ENCODE peak calls at places on chromosomes 2 and 18, in four cellular contexts. L is RWPE2; G is HFFc6; R is activated CD8-positive, alpha-beta T cell treated with anti-CD3 and anti-CD28 coated beads for 36 hours. A is an unnamed sample.

GRCh38 chr2:38064805-38065501 is 11.0 kb downstream of the CYP1B1 start:
- DNase-seq in R (no peak), L (no peak), G (no peak), A (no peak)

GRCh38 chr2:54673501-54673998 is 49.9 kb upstream of the EML6 start:
- DNase-seq in G (no peak), L (no peak), R (peak; percentile 82), A (no peak)

GRCh38 chr2:10046899-10047298 is 3.5 kb downstream of the KLF11 start:
- DNase-seq in R (no peak), L (no peak), G (no peak), A (no peak)

GRCh38 chr2:27185331-27186026 is 26.4 kb upstream of the ATRAID start:
- DNase-seq in G (peak; percentile 47), R (no peak), L (no peak), A (no peak)

GRCh38 chr2:47108638-47109372 is 46.3 kb downstream of the STPG4 start:
- DNase-seq in L (no peak), R (no peak), G (no peak), A (no peak)

GRCh38 chr2:69113627-69114026 is 100.6 kb downstream of the ANTXR1 start:
- DNase-seq in G (peak; percentile 40), L (no peak), R (no peak), A (no peak)

GRCh38 chr2:225400060-225400511 is 576 bp downstream of the NYAP2 start:
- DNase-seq in R (peak; percentile 15), G (peak; percentile 38), L (no peak), A (peak; percentile 44)

GRCh38 chr2:46650556-46651001 is 171.2 kb downstream of the TMEM247 start:
- DNase-seq in L (no peak), R (peak; percentile 81), G (peak; percentile 71), A (peak; percentile 50)

GRCh38 chr2:234974501-234975385 is 22.9 kb downstream of the SH3BP4 start:
- DNase-seq in L (no peak), G (peak; percentile 71), R (no peak), A (no peak)

GRCh38 chr2:237165405-237166276 is 80.0 kb downstream of the COPS8 start:
- DNase-seq in G (peak; percentile 40), R (no peak), L (no peak), A (no peak)

GRCh38 chr2:9135804-9136558 is 70.6 kb upstream of the ASAP2 start:
- DNase-seq in R (no peak), G (peak; percentile 34), L (no peak), A (no peak)

GRCh38 chr2:216932806-216933579 is 73.1 kb upstream of the TNP1 start:
- DNase-seq in R (no peak), L (no peak), G (no peak), A (no peak)

GRCh38 chr2:23283653-23284052 is 101.3 kb upstream of the KLHL29 start:
- DNase-seq in G (peak; percentile 39), L (no peak), R (no peak), A (no peak)

GRCh38 chr2:16128746-16129610 is 188.6 kb downstream of the MYCN start:
- DNase-seq in G (no peak), L (no peak), R (no peak), A (no peak)

GRCh38 chr18:8359076-8359475 is 250.2 kb upstream of the RAB12 start:
- DNase-seq in L (no peak), G (no peak), R (no peak), A (no peak)
- TF ChIP-seq CTCF in L (no peak), G (no peak), R (no peak), A (no peak)

GRCh38 chr2:862356-862687 is 88.3 kb upstream of the SNTG2 start:
- DNase-seq in R (no peak), L (no peak), G (no peak), A (no peak)
- TF ChIP-seq CTCF in R (no peak), L (no peak), G (no peak), A (no peak)

DNA sequence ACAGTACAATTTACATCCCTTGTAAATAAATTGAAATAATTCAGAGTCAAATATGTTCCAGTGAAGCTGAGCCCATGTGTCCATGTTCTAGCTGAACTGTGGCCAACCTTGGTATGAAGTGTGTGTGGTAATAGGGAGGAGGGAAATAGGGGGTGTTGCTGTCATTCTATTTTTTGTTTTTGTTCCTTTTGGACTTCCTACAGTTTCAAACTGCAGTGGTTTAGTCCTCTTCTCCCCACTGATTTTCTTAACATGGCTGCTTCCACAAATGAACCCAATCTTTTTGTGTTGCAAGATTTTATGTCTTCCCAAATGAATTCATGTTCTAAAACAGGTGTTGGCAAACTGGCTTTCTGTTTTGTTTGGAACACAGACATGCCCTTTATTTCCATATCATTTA is 156.9 kb downstream of the CCBE1 start:
- DNase-seq in R (no peak), L (no peak), G (no peak), A (no peak)
- TF ChIP-seq CTCF in R (no peak), L (no peak), G (no peak), A (no peak)

DNA sequence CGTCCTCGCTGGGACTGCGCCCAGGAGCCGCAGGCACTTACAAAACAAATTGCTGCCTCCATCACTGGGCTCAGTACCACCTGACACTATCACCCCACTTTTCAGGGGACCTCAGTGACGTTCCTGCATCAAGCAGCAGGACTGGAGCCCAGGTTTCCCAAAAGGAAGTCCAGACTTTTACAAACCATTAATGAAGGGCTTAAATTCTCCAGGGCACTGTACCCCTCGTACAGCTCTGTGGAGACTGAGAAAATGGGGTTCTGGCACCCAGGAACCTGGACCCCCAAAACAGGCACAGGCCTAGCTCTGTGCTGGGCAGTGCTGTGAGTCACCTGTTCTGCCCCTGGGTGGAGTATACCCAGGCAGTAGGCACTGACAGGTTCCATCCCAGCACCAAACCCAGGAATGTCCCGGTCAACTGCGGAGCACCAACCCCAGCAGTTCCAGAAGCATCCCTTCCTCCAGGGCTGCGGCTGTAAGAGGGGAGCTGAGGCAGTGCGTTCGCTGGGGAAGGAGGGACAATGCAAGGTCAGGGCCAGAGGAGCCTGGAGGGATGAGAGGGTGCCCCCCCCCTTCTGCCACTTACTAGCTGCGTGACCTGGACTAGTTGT is 24.6 kb upstream of the NOTO start:
- DNase-seq in R (no peak), G (no peak), L (no peak), A (no peak)
- TF ChIP-seq CTCF in R (peak; percentile 21), G (peak; percentile 70), L (peak; percentile 83), A (no peak)

DNA sequence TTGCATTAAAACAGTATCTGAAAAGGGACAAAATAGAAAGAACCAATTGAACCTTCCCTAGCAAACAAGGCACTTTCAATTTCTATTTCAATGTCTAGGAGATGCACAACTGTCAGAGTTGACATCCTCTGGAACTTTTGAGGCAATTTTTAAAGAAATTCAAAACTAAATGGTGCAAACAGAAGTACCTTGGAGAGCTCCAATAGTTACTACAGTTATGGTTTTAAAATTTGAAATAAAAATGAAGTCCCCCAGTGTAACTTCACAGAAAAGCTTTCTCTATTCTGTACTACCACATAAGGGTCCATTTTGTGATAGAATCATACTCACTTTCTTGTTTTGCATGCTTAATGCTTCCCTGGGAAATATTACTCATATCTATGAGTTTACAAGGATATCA is 162.1 kb downstream of the KCNH7 start:
- DNase-seq in G (no peak), L (no peak), R (no peak), A (no peak)
- TF ChIP-seq CTCF in G (no peak), L (no peak), R (no peak), A (no peak)

DNA sequence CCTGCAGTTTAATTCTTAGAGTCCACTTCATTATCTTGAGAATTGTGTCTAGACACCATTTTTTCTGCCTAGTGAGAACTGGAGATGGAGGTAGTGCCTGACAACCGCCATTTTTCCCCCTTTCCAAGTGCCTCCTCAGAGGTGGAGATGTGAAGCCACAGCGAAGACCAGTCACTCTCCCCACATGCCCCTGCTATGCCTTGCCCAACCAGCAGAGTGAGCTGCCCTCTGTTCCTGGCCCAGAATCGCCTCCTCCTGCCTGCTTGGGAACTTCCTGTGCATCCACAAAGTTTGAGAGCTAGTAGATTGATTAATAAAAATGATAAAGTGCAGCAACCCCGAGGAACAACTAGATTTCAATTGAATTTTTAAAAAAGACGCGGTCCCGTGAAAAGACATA is 123.3 kb downstream of the CLIP4 start:
- DNase-seq in R (peak; percentile 17), L (no peak), G (peak; percentile 33), A (no peak)
- TF ChIP-seq CTCF in R (peak; percentile 35), L (peak; percentile 66), G (peak; percentile 81), A (peak; percentile 45)

GRCh38 chr2:226799976-226800940 is 638 bp upstream of the IRS1 start:
- DNase-seq in R (peak; percentile 24), L (peak; percentile 71), G (no peak), A (no peak)

GRCh38 chr2:226797989-226798421 is 1.6 kb downstream of the IRS1 start:
- DNase-seq in L (peak; percentile 49), R (no peak), G (no peak), A (no peak)

GRCh38 chr2:226799211-226799975 is at the start of gene IRS1:
- DNase-seq in L (peak; percentile 61), G (peak; percentile 71), R (peak; percentile 71), A (peak; percentile 62)

GRCh38 chr2:226797289-226797988 is 2.2 kb downstream of the IRS1 start:
- DNase-seq in L (peak; percentile 68), R (peak; percentile 3), G (peak; percentile 57), A (no peak)

DNA sequence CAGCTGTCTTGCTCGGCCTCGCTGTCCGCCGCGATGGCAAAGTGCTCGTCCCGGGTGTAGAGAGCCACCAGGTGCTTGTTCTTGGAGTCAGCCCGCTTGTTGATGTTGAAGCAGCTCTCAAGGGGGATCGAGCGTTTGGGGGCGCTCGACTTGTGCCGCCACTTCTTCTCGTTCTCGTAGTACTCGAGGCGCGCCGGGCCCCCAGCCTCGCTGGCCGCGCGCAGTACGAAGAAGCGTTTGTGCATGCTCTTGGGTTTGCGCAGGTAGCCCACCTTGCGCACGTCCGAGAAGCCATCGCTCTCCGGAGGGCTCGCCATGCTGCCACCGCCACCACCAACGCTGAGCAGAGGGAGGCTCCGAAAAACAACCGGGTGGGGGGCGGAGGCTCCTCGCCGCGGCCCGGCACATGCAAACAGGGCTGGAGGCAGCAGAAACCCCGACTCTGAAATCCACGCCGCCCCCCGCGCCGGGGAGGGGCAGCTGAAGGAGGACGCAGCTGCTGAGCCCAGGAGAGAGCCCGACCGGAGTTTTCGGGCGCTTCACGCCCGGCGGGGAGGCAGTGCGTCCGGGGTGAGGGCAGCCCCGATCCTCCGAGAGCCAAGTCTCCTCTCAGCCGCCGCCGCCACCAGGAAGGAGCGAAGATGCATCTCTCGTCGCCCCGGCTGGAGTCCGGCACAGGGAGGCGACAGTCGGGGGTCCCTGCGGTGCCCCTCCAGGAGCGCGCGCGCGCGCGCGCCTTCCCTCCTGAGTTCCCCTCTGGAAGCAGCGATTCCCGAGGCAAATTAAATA is 1.0 kb downstream of the IRS1 start:
- DNase-seq in G (peak; percentile 44), L (peak; percentile 55), R (peak; percentile 73), A (no peak)
- TF ChIP-seq CTCF in G (peak; percentile 58), L (peak; percentile 40), R (no peak), A (peak; percentile 45)

GRCh38 chr2:25165992-25166618 is 2.3 kb downstream of the POMC start:
- DNase-seq in R (peak; percentile 67), G (no peak), L (no peak), A (no peak)
- TF ChIP-seq CTCF in R (peak; percentile 64), G (no peak), L (peak; percentile 35), A (peak; percentile 12)